ENCODE peak calls at places on chromosomes 5 and 9, in five cellular contexts. W is Panc1; S is thoracic aorta; A is CD8-positive, alpha-beta memory T cell; Y is heart left ventricle. J is an unnamed sample. For H3K9me3, the result is how much of the 10 kb centered on the place peaks cover.

GRCh38 chr9:112505083-112505482 is 18.5 kb downstream of the KIAA1958 start:
- DNase-seq in W (no peak), S (no peak), A (no peak), Y (no peak), J (no peak)

GRCh38 chr9:69809304-69809863 is 11.2 kb upstream of the CFAP95 start:
- DNase-seq in W (no peak), S (no peak), A (peak), Y (no peak), J (no peak)

GRCh38 chr5:10524376-10525123 is 39.3 kb upstream of the ANKRD33B start:
- DNase-seq in W (no peak), S (no peak), A (no peak), Y (no peak), J (no peak)

GRCh38 chr9:36173861-36174260 is 4.7 kb downstream of the CCIN start:
- DNase-seq in W (no peak), S (no peak), A (no peak), Y (no peak), J (no peak)

GRCh38 chr9:134065720-134066419 is 2.0 kb downstream of the BRD3 start:
- DNase-seq in W (no peak), S (no peak), A (peak), Y (no peak), J (no peak)

GRCh38 chr9:114844766-114845165 is 38.9 kb upstream of the TNFSF15 start:
- DNase-seq in W (no peak), S (no peak), A (no peak), Y (no peak), J (no peak)

GRCh38 chr9:38058452-38059232 is 10.4 kb downstream of the SHB start:
- DNase-seq in W (no peak), S (no peak), A (no peak), Y (no peak), J (no peak)

GRCh38 chr5:33237471-33237870 is 203.3 kb upstream of the TARS1 start:
- DNase-seq in W (no peak), S (no peak), A (no peak), Y (no peak), J (no peak)

GRCh38 chr5:36366883-36367282 is 65.2 kb upstream of the RANBP3L start:
- DNase-seq in W (no peak), S (no peak), A (no peak), Y (no peak), J (no peak)

GRCh38 chr9:10354591-10354990 is 258.2 kb downstream of the PTPRD start:
- DNase-seq in W (no peak), S (no peak), A (no peak), Y (no peak), J (no peak)

GRCh38 chr5:145407300-145408047 is 427.7 kb downstream of the PRELID2 start:
- DNase-seq in W (no peak), S (no peak), A (no peak), Y (no peak), J (no peak)

GRCh38 chr5:145403959-145404358 is 431.2 kb downstream of the PRELID2 start:
- DNase-seq in W (no peak), S (no peak), A (no peak), Y (no peak), J (no peak)

GRCh38 chr5:145408048-145408341 is 427.1 kb downstream of the PRELID2 start:
- DNase-seq in W (no peak), S (no peak), A (no peak), Y (no peak), J (no peak)
- H3K9me3 ChIP-seq in W (under half), S (under half), A (under half), Y (half or more), J (half or more)

DNA sequence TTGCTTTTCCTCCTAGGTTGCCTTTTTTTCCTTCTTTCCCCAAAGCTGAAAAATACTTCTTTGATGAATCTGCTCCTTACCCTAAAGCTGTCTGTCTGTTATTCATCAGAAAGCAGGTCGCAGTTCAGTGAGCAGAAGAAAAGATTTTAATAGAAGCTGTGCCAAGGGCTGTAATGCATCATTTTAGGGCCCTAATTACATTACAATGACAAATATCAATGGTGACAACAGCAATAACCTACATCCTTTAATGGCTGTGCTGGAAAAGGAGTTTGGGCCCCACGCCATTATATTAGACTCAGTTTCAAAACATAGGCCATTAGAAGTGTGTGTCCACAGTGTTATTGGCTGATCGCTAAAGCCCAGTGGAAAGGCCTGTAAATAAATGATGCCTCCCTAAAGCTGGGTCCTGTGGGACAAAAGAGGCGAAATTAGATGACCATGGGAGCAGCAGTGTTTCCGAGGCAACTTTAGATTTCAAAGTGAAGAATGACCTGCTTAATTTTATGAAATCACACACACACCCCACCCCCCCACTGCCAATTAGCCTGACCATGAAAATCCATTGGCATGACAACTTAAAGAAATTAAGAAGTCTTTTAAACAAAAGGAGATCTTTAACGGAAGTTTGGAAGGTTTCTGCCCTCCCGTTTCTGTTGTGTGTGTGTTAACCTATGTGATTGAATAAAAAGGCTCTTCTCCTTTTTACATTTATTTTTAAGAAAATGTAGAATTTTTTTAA is 38.4 kb downstream of the TLE4 start:
- DNase-seq in W (no peak), S (no peak), A (no peak), Y (no peak), J (no peak)
- H3K9me3 ChIP-seq in W (under half), S (under half), A (under half), Y (under half), J (under half)

GRCh38 chr5:24045034-24045433 is 537.6 kb downstream of the PRDM9 start:
- DNase-seq in W (no peak), S (no peak), A (no peak), Y (no peak), J (no peak)

GRCh38 chr5:24042688-24043087 is 535.3 kb downstream of the PRDM9 start:
- DNase-seq in W (no peak), S (no peak), A (no peak), Y (no peak), J (no peak)
- H3K9me3 ChIP-seq in W (under half), S (under half), A (under half), Y (under half), J (under half)

GRCh38 chr5:141241496-141241895 is 3.7 kb upstream of the PCDHB15 start:
- DNase-seq in W (no peak), S (no peak), A (no peak), Y (no peak), J (no peak)
- H3K9me3 ChIP-seq in W (half or more), S (half or more), A (under half), Y (half or more), J (half or more)

J was measured in left ventricle myocardium inferior.